ENCODE peak calls at places on chromosomes 2 and 18, in seven cellular contexts. V is PC-3, G is ascending aorta, J is mesendoderm, O is GM23338, X is GM23248, D is foreskin keratinocyte. F is an unnamed sample.

GRCh38 chr2:227472265-227473018 is 486 bp downstream of the AGFG1 start:
- DNase-seq in X (peak; percentile 63), V (peak; percentile 12), J (no peak), D (no peak), O (peak; percentile 36), G (peak; percentile 67), F (no peak)

GRCh38 chr18:61892683-61893303 is at the start of gene RNF152:
- DNase-seq in D (no peak), G (peak; percentile 68), J (peak; percentile 85), V (no peak), X (peak; percentile 59), O (peak; percentile 71), F (no peak)

GRCh38 chr2:220076734-220077133 is 449.3 kb downstream of the SLC4A3 start:
- DNase-seq in O (no peak), X (peak; percentile 87), J (peak; percentile 67), G (peak; percentile 78), V (peak; percentile 11), D (peak; percentile 12), F (no peak)

GRCh38 chr2:118062048-118062447 is 26.2 kb upstream of the INSIG2 start:
- DNase-seq in O (no peak), X (peak; percentile 73), V (no peak), D (no peak), G (no peak), J (no peak), F (no peak)

GRCh38 chr2:26584656-26585055 is 56.5 kb downstream of the CIB4 start:
- DNase-seq in J (no peak), X (no peak), G (peak; percentile 35), V (no peak), D (no peak), O (no peak), F (no peak)

GRCh38 chr2:240637116-240637900 is 12.0 kb downstream of the GPR35 start:
- DNase-seq in D (no peak), J (no peak), O (no peak), G (peak; percentile 50), X (no peak), V (no peak), F (no peak)

GRCh38 chr2:64646007-64646880 is 7.5 kb downstream of the SERTAD2 start:
- DNase-seq in O (peak; percentile 87), J (peak; percentile 85), G (peak; percentile 91), X (peak; percentile 79), V (peak; percentile 89), D (no peak), F (no peak)

GRCh38 chr2:45960057-45960863 is 308.8 kb downstream of the PRKCE start:
- DNase-seq in D (no peak), J (no peak), G (no peak), O (no peak), V (peak; percentile 68), X (no peak), F (no peak)

GRCh38 chr2:233350708-233351107 is 3.6 kb upstream of the DGKD start:
- DNase-seq in V (peak; percentile 97), X (peak; percentile 95), J (peak; percentile 75), D (peak; percentile 89), O (no peak), G (peak; percentile 65), F (peak; percentile 75)

DNA sequence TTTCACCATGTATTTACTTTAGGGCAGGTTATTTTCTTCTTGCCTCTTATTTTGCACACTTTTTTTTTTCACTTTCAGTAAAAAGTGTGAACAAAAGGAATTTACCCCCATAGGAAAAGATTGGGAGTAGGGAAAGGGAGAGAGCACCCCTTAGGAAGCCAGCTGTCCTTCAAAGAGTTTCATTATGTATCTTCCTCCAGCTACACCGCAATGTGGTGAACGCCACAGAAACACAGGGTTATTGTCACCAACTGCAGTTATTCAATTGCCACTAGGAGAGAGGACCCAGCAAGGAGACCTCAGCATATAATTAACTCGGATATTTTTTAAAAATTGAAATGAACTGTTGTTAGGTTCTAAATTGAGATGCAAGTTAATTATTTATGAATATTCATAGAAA is 286.2 kb upstream of the VRK2 start:
- DNase-seq in J (no peak), G (no peak), V (peak; percentile 21), O (peak; percentile 20), X (no peak), D (no peak), F (no peak)
- H3K27ac ChIP-seq in J (no peak overlapping the region), G (no peak overlapping the region), V (peak overlapping the region; percentile 54), O (no peak overlapping the region), X (no peak overlapping the region), D (no peak overlapping the region), F (no peak overlapping the region)

DNA sequence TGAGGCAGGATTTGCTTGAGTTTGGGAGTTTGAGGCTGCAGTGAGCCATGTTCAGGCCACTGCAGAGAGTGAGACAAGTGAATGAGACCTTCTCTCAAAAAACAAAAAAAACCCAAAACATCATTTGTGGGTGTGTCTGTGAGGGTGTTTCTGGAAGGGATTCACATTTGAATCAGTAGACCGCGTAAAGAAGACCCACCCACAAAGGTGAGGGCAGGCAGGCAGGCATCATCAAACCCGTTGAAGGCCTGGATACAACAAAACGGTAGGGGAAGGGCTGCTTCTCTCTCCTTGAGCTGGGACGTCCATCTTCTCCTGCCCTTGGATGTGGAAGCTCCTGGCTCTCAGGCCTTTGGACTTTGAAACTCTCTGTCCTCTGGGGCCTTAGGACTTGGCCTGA is 25.4 kb downstream of the CDKL4 start:
- DNase-seq in D (no peak), G (no peak), X (no peak), O (no peak), J (no peak), V (no peak), F (no peak)
- H3K27ac ChIP-seq in D (no peak overlapping the region), G (no peak overlapping the region), X (no peak overlapping the region), O (no peak overlapping the region), J (no peak overlapping the region), V (no peak overlapping the region), F (no peak overlapping the region)

GRCh38 chr2:181786371-181787228 is 104.9 kb upstream of the ITPRID2 start:
- DNase-seq in O (no peak), X (no peak), G (no peak), J (no peak), V (no peak), D (no peak), F (no peak)

GRCh38 chr2:181788883-181789555 is 102.5 kb upstream of the ITPRID2 start:
- DNase-seq in J (no peak), O (no peak), D (no peak), X (peak; percentile 45), G (no peak), V (peak; percentile 55), F (no peak)

GRCh38 chr2:181789827-181790448 is 101.6 kb upstream of the ITPRID2 start:
- DNase-seq in D (no peak), V (no peak), O (no peak), J (no peak), X (no peak), G (no peak), F (no peak)

GRCh38 chr2:181785677-181786344 is 105.5 kb upstream of the NEUROD1 start:
- DNase-seq in D (peak; percentile 75), X (peak; percentile 81), J (peak; percentile 40), O (no peak), G (no peak), V (peak; percentile 90), F (no peak)

DNA sequence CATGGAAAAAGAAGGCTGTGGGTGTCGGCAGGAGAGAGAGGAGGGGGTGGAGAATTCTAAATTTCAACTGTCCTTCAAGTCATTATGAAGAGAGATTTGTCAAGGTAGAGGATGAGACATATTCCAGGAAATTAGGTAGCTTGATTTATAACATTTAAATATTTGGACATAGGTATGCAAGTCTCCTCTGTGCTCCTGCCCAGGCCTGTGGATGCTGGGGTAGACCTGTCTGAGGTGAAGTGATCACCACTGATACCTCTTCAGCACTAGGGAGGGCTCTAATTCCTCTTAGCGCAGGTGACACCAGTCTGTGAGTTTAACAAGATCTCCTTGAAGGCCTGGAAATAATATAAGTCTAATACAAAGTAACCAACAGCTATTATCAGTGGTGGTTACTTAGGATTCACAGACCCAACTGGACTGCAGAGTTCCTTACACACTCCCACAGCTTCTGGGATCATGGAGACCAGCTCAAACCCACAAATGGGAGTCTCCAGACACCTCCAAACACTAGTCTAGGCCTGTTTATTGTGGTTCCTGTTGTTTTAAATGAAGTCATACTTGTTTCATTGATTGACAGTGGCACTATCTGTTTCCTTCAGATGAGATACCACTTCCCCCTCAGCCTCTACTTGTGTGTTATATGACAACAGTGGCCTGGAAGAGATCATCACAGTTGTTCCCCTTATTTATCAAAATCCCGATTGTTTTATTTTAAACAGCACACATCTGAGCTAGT is 104.1 kb upstream of the ITPRID2 start:
- DNase-seq in J (no peak), V (no peak), O (no peak), D (peak; percentile 96), G (no peak), X (no peak), F (peak; percentile 76)
- H3K27ac ChIP-seq in J (no peak overlapping the region), V (peak overlapping the region; percentile 83), O (no peak overlapping the region), D (peak overlapping the region; percentile 98), G (no peak overlapping the region), X (no peak overlapping the region), F (peak overlapping the region; percentile 98)

DNA sequence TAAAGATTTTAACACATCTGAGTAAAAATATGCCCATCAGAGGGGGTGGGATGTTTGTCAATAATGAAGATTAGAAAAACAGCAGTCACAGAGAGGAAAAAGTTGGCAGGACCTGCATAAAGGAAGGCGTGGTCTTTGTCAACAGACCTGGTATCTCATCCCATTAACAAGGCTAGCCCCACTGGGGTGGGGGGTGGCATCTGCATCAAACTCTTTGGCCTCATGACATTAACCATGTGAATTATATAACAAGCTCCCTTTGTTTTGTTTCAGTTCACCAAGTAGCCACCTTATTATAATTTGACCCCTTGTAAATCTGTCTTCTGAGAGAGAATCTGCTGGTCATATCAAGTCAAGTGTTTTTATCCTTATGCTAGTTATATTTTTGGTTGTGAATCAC is 28.8 kb downstream of the NEMP2 start:
- DNase-seq in V (no peak), X (no peak), O (no peak), D (no peak), G (no peak), J (no peak), F (no peak)
- H3K27ac ChIP-seq in V (no peak overlapping the region), X (no peak overlapping the region), O (no peak overlapping the region), D (no peak overlapping the region), G (no peak overlapping the region), J (no peak overlapping the region), F (no peak overlapping the region)

GRCh38 chr2:20048488-20049443 is 2.7 kb downstream of the LAPTM4A start:
- DNase-seq in J (peak; percentile 23), G (no peak), O (no peak), V (no peak), X (peak; percentile 42), D (no peak), F (no peak)
- H3K27ac ChIP-seq in J (peak overlapping the region; percentile 66), G (peak overlapping the region; percentile 96), O (peak overlapping the region; percentile 60), V (no peak overlapping the region), X (peak overlapping the region; percentile 100), D (peak overlapping the region; percentile 93), F (peak overlapping the region; percentile 96)

DNA sequence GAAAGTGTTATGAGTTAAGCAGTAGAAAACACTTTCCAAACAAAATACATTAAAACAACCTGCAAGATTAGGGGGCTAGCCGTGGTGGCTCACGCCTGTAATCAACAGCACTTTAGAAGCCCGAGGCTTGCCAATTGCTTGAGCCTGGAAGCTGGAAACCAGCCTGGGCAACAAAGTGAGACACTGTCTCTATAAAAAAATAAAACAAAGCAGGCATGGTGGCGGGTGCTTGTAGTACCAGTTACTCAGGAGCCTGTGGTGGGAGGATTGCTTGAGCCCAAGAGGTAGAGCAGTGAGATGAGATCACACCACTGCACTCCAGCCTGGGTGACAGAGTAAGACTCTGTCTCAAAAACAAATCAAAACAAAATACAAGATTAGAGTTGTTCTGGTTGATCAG is 208.3 kb downstream of the ERBB4 start:
- DNase-seq in D (no peak), X (peak; percentile 1), O (no peak), J (no peak), G (peak; percentile 66), V (no peak), F (peak; percentile 6)
- H3K27ac ChIP-seq in D (no peak overlapping the region), X (no peak overlapping the region), O (no peak overlapping the region), J (no peak overlapping the region), G (peak overlapping the region; percentile 21), V (no peak overlapping the region), F (no peak overlapping the region)

F was measured in epithelial cell of prostate.